ENCODE peak calls at places on chromosomes 4 and X, in seven cellular contexts. O is H7; P is dermis microvascular lymphatic vessel endothelial cell; Y is kidney glomerular epithelial cell; M is substantia nigra; I is stimulated activated CD8-positive, alpha-beta memory T cell treated with anti-CD3 and anti-CD28 coated beads, Interleukin-4, amount 100 ng/mL, for 48 hours; Z is stimulated activated naive CD8-positive, alpha-beta T cell treated with anti-CD3 and anti-CD28 coated beads, Interleukin-15, Interleukin-2, amounts not matched to agents 100 U/mL and 50 U/mL, for 24 hours. L is an unnamed sample.

GRCh38 chrX:72088761-72089160 is 43.0 kb downstream of the RTL5 start:
- DNase-seq in O (no peak), P (no peak), Y (no peak), M (no peak), I (no peak), Z (no peak), L (no peak)

GRCh38 chrX:7362111-7362510 is 214.2 kb upstream of the PUDP start:
- DNase-seq in O (no peak), P (no peak), Y (no peak), M (no peak), I (no peak), Z (no peak), L (peak)

GRCh38 chr4:156972370-156972980 is 876 bp upstream of the PDGFC start:
- DNase-seq in O (no peak), P (no peak), Y (no peak), M (no peak), I (no peak), Z (no peak), L (peak)

GRCh38 chrX:16722481-16722880 is 3.1 kb downstream of the SYAP1 start:
- DNase-seq in O (no peak), P (no peak), Y (no peak), M (no peak), I (no peak), Z (no peak), L (no peak)

GRCh38 chr4:53942712-53943111 is 121.7 kb downstream of the CHIC2 start:
- DNase-seq in O (no peak), P (no peak), Y (no peak), M (no peak), I (no peak), Z (no peak), L (no peak)

GRCh38 chrX:119343856-119344255 is 55.3 kb upstream of the SLC25A43 start:
- DNase-seq in O (no peak), P (no peak), Y (no peak), M (no peak), I (no peak), Z (no peak), L (peak)

GRCh38 chrX:153645151-153645550 is 1.9 kb upstream of the DUSP9 start:
- DNase-seq in O (peak), P (no peak), Y (no peak), M (no peak), I (no peak), Z (no peak), L (no peak)

GRCh38 chr4:88356771-88357170 is 21.9 kb upstream of the HERC6 start:
- DNase-seq in O (no peak), P (no peak), Y (no peak), M (no peak), I (no peak), Z (no peak), L (peak)

GRCh38 chrX:109632906-109633504 is 8.0 kb upstream of the KCNE5 start:
- DNase-seq in O (peak), P (peak), Y (no peak), M (no peak), I (no peak), Z (no peak), L (peak)

GRCh38 chr4:90992213-90992612 is 865.0 kb downstream of the CCSER1 start:
- DNase-seq in O (no peak), P (no peak), Y (no peak), M (no peak), I (no peak), Z (no peak), L (no peak)

GRCh38 chrX:73930300-73930699 is 367.3 kb downstream of the CHIC1 start:
- DNase-seq in O (no peak), P (peak), Y (no peak), M (no peak), I (no peak), Z (no peak), L (peak)

GRCh38 chrX:119552508-119552907 is 12.7 kb downstream of the STEEP1 start:
- DNase-seq in O (no peak), P (no peak), Y (no peak), M (no peak), I (no peak), Z (no peak), L (peak)

GRCh38 chr4:15130441-15130840 is 128.2 kb downstream of the CPEB2 start:
- DNase-seq in O (no peak), P (no peak), Y (peak), M (peak), I (no peak), Z (no peak), L (no peak)

GRCh38 chrX:53153581-53153980 is 59.6 kb downstream of the KANTR start:
- DNase-seq in O (no peak), P (no peak), Y (no peak), M (no peak), I (no peak), Z (no peak), L (no peak)

L was measured in bronchial epithelial cell.